ENCODE peak calls at places on chromosomes 12 and 14, in six cellular contexts. A, C, K, R, Q and P are unnamed samples.

GRCh38 chr12:46450279-46450748 is 77.7 kb upstream of the SLC38A2 start:
- DNase-seq in Q (no peak), R (no peak), K (peak), A (no peak), C (no peak), P (no peak)

GRCh38 chr14:46048127-46048526 is 603.5 kb downstream of the RPL10L start:
- DNase-seq in C (peak), K (no peak), R (peak), Q (no peak), A (peak), P (peak)

GRCh38 chr12:107372229-107372658 is 278.9 kb upstream of the CRY1 start:
- DNase-seq in Q (no peak), C (no peak), K (no peak), A (no peak), R (no peak), P (no peak)

GRCh38 chr12:89497005-89497404 is 27.6 kb downstream of the GALNT4 start:
- DNase-seq in K (no peak), A (no peak), Q (no peak), R (no peak), C (no peak), P (no peak)

GRCh38 chr12:93361159-93361919 is 16.4 kb upstream of the NUDT4 start:
- DNase-seq in C (peak), K (no peak), R (no peak), Q (peak), A (no peak), P (no peak)

GRCh38 chr14:47744155-47744554 is 68.8 kb upstream of the MDGA2 start:
- DNase-seq in K (no peak), Q (no peak), R (no peak), C (no peak), A (no peak), P (no peak)

GRCh38 chr14:105489607-105490317 is 1.3 kb upstream of the TEDC1 start:
- DNase-seq in R (peak), A (peak), Q (peak), K (peak), C (peak), P (peak)

GRCh38 chr12:105418232-105418631 is 87.7 kb downstream of the C12orf75 start:
- DNase-seq in K (no peak), A (no peak), Q (no peak), R (no peak), C (peak), P (no peak)

GRCh38 chr14:34978444-34978843 is 4.3 kb upstream of the SRP54 start:
- DNase-seq in C (no peak), R (no peak), K (no peak), A (no peak), Q (no peak), P (no peak)

GRCh38 chr14:50792634-50793068 is 38.3 kb downstream of the NIN start:
- DNase-seq in R (no peak), Q (no peak), A (no peak), C (no peak), K (no peak), P (no peak)

GRCh38 chr14:50347521-50347920 is 35.4 kb downstream of the DMAC2L start:
- DNase-seq in Q (no peak), C (no peak), A (no peak), K (no peak), R (no peak), P (no peak)

GRCh38 chr12:77325505-77325904 is 260.1 kb upstream of the E2F7 start:
- DNase-seq in R (peak), K (no peak), Q (no peak), C (peak), A (peak), P (no peak)

GRCh38 chr12:75482636-75483035 is 2.1 kb downstream of the GLIPR1 start:
- DNase-seq in K (no peak), Q (no peak), A (no peak), C (no peak), R (no peak), P (no peak)

GRCh38 chr12:88923631-88924030 is 343.4 kb upstream of the KITLG start:
- DNase-seq in A (no peak), C (no peak), R (no peak), K (no peak), Q (no peak), P (no peak)

GRCh38 chr12:46101121-46101869 is 110.9 kb upstream of the SCAF11 start:
- DNase-seq in Q (no peak), K (no peak), R (no peak), C (peak), A (no peak), P (no peak)

GRCh38 chr14:34301107-34301734 is 160.8 kb downstream of the SPTSSA start:
- DNase-seq in K (peak), A (no peak), R (no peak), Q (no peak), C (peak), P (peak)

GRCh38 chr12:91072931-91073330 is 15.1 kb upstream of the KERA start:
- DNase-seq in A (no peak), Q (no peak), C (no peak), R (no peak), K (no peak), P (no peak)

GRCh38 chr14:102923201-102923919 is 897 bp downstream of the AMN start:
- DNase-seq in R (no peak), Q (no peak), A (no peak), K (no peak), C (no peak), P (no peak)

GRCh38 chr12:112868459-112869041 is 38.2 kb upstream of the OAS1 start:
- DNase-seq in A (peak), K (no peak), Q (no peak), R (no peak), C (peak), P (no peak)

GRCh38 chr12:122726056-122726558 is 4.5 kb downstream of the HCAR1 start:
- DNase-seq in C (peak), Q (no peak), A (no peak), K (no peak), R (no peak), P (no peak)

GRCh38 chr14:58731465-58732330 is 93.9 kb downstream of the DACT1 start:
- DNase-seq in K (no peak), A (no peak), Q (no peak), C (no peak), R (no peak), P (no peak)

GRCh38 chr14:89186850-89187376 is 230.1 kb downstream of the FOXN3 start:
- DNase-seq in K (no peak), A (no peak), R (no peak), C (no peak), Q (no peak), P (no peak)

GRCh38 chr12:4307593-4308333 is 13.2 kb upstream of the TIGAR start:
- DNase-seq in C (peak), Q (peak), A (peak), R (peak), K (peak), P (peak)

GRCh38 chr14:34741840-34742239 is 27.4 kb upstream of the CFL2 start:
- DNase-seq in C (no peak), Q (no peak), R (no peak), K (no peak), A (no peak), P (no peak)

GRCh38 chr12:27109339-27110023 is 27.1 kb upstream of the C12orf71 start:
- DNase-seq in C (no peak), R (no peak), K (no peak), A (no peak), Q (no peak), P (no peak)

GRCh38 chr14:73887704-73888459 is 1.2 kb downstream of the ZNF410 start:
- DNase-seq in A (no peak), Q (no peak), C (no peak), K (no peak), R (no peak), P (no peak)

GRCh38 chr12:29157486-29157946 is 8.4 kb downstream of the FAR2 start:
- DNase-seq in C (no peak), Q (no peak), R (no peak), A (no peak), K (no peak), P (no peak)

GRCh38 chr14:89805501-89805900 is 149.0 kb downstream of the EFCAB11 start:
- DNase-seq in R (no peak), K (no peak), C (no peak), Q (no peak), A (no peak), P (no peak)

GRCh38 chr12:67193705-67194104 is 75.5 kb upstream of the CAND1 start:
- DNase-seq in C (peak), A (peak), Q (no peak), R (no peak), K (no peak), P (peak)

GRCh38 chr14:63204407-63205280 is at the start of gene RHOJ:
- DNase-seq in K (peak), R (peak), Q (peak), C (peak), A (peak), P (peak)

GRCh38 chr12:21849878-21850277 is 75.4 kb upstream of the KCNJ8 start:
- DNase-seq in K (no peak), C (no peak), R (no peak), Q (no peak), A (no peak), P (no peak)

GRCh38 chr14:22847661-22848341 is 11.4 kb downstream of the MMP14 start:
- DNase-seq in A (no peak), C (peak), R (no peak), Q (no peak), K (peak), P (no peak)

GRCh38 chr12:62123721-62124203 is 136.4 kb upstream of the USP15 start:
- DNase-seq in Q (peak), C (peak), K (no peak), A (peak), R (peak), P (peak)

GRCh38 chr12:2108975-2109671 is 56.3 kb downstream of the CACNA1C start:
- DNase-seq in Q (no peak), K (no peak), A (no peak), R (no peak), C (no peak), P (no peak)

GRCh38 chr14:90599339-90599738 is 202.5 kb downstream of the CALM1 start:
- DNase-seq in Q (no peak), C (no peak), A (no peak), K (no peak), R (no peak), P (no peak)

GRCh38 chr12:91579516-91580263 is 397.1 kb upstream of the DCN start:
- DNase-seq in C (no peak), Q (no peak), A (no peak), K (no peak), R (no peak), P (no peak)

GRCh38 chr14:46920542-46920941 is 269.0 kb upstream of the RPL10L start:
- DNase-seq in R (no peak), C (no peak), Q (no peak), A (no peak), K (no peak), P (no peak)

GRCh38 chr12:12890815-12891645 is at the start of gene GPRC5A:
- DNase-seq in Q (no peak), K (peak), A (peak), C (peak), R (peak), P (peak)
- TF ChIP-seq CTCF in Q (no peak), K (peak), A (no peak), C (peak), R (no peak), P (no peak)

GRCh38 chr14:31194095-31194494 is 13.5 kb downstream of the HECTD1 start:
- DNase-seq in A (no peak), R (no peak), K (no peak), C (no peak), Q (no peak), P (no peak)

GRCh38 chr14:31190717-31191263 is 16.8 kb downstream of the HECTD1 start:
- DNase-seq in K (no peak), R (no peak), Q (no peak), A (no peak), C (no peak), P (no peak)

GRCh38 chr14:31196839-31197477 is 10.6 kb downstream of the HECTD1 start:
- DNase-seq in K (no peak), C (no peak), R (no peak), A (no peak), Q (no peak), P (no peak)

GRCh38 chr14:31197671-31198070 is 9.9 kb downstream of the HECTD1 start:
- DNase-seq in A (no peak), C (no peak), Q (no peak), R (no peak), K (no peak), P (no peak)

DNA sequence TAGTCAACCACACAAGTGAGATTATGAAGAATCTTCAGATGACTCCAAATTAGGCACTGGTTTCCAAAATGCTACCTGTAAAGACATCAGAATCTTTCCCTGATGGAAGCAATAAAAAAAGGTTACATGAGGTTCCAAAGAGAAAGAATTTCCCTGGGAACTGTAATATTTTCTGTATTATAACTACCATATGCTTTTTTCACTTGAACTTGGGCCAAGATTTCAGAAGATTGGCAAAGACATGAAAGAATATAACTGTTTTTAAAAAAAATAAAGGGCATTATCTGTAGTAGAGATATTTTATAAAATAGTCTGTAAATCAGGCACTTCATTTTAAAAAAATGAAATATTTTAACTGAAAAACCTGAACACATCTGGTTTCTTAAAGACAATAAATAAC is 12.9 kb downstream of the HECTD1 start:
- DNase-seq in C (no peak), R (no peak), A (no peak), K (no peak), Q (no peak), P (no peak)
- TF ChIP-seq CTCF in C (no peak), R (no peak), A (no peak), K (no peak), Q (no peak), P (no peak)

GRCh38 chr12:16385779-16386646 is 38.6 kb downstream of the MGST1 start:
- DNase-seq in K (peak), R (no peak), C (peak), Q (no peak), A (peak), P (no peak)
- TF ChIP-seq CTCF in K (peak), R (no peak), C (peak), Q (peak), A (no peak), P (peak)

GRCh38 chr12:52015393-52016081 is 8.8 kb downstream of the TAMALIN start:
- DNase-seq in C (peak), R (no peak), K (no peak), Q (no peak), A (no peak), P (no peak)
- TF ChIP-seq CTCF in C (no peak), R (no peak), K (no peak), Q (no peak), A (no peak), P (no peak)

DNA sequence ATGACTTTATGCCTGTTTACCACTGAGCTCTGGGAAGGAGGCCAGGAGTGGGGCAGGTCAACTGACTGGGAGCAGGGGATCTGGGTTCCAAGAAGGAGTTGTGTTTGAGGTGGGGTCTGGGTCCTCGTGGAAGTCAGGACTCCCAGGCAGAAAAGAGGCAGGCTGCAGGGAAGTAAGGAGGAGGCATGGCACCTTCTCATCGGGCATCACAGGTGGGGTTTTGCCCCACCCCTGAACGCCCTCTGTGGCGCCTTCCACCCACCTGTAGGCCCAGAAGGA is 386 bp downstream of the LTB4R2 start:
- DNase-seq in Q (no peak), R (no peak), A (no peak), C (no peak), K (no peak), P (no peak)
- TF ChIP-seq CTCF in Q (no peak), R (no peak), A (no peak), C (no peak), K (no peak), P (no peak)